ENCODE peak calls at places on chromosomes 13 and 19, in ten cellular contexts. C is A673, Y is fibroblast of pulmonary artery, V is Peyer's patch, Z is testis, K is uterus, I is heart right ventricle, X is AG04450, R is mucosa of descending colon, O is ascending aorta. S is an unnamed sample.

GRCh38 chr19:48728882-48729645 is 9.5 kb upstream of the MAMSTR start:
- DNase-seq in C (no peak), Y (peak; percentile 54), V (no peak), Z (no peak), K (no peak), I (no peak), X (no peak), R (no peak), O (no peak), S (peak; percentile 52)

GRCh38 chr13:80577951-80578670 is 237.2 kb upstream of the SPRY2 start:
- DNase-seq in C (peak; percentile 20), Y (no peak), V (no peak), Z (no peak), K (no peak), I (peak; percentile 16), X (no peak), R (no peak), O (no peak), S (no peak)

GRCh38 chr13:113863511-113864302 is at the start of gene GAS6:
- DNase-seq in C (no peak), Y (peak; percentile 35), V (peak; percentile 87), Z (peak; percentile 77), K (peak; percentile 75), I (peak; percentile 83), X (no peak), R (peak; percentile 86), O (no peak), S (peak; percentile 34)

GRCh38 chr19:41869374-41869955 is 7.6 kb upstream of the CD79A start:
- DNase-seq in C (no peak), Y (no peak), V (no peak), Z (no peak), K (no peak), I (no peak), X (no peak), R (no peak), O (no peak), S (no peak)

GRCh38 chr19:45498411-45499195 is at the start of gene PPM1N:
- DNase-seq in C (peak; percentile 68), Y (no peak), V (peak; percentile 59), Z (no peak), K (no peak), I (no peak), X (no peak), R (peak; percentile 63), O (no peak), S (no peak)

GRCh38 chr13:106736941-106737340 is 169.0 kb upstream of the ARGLU1 start:
- DNase-seq in C (no peak), Y (no peak), V (no peak), Z (peak; percentile 18), K (no peak), I (no peak), X (no peak), R (no peak), O (no peak), S (no peak)

GRCh38 chr19:30649934-30650614 is 277.9 kb downstream of the ZNF536 start:
- DNase-seq in C (peak; percentile 80), Y (peak; percentile 61), V (no peak), Z (peak; percentile 70), K (no peak), I (no peak), X (no peak), R (no peak), O (no peak), S (peak; percentile 73)

GRCh38 chr19:14676762-14677161 is 2.1 kb upstream of the ADGRE3 start:
- DNase-seq in C (no peak), Y (no peak), V (no peak), Z (no peak), K (no peak), I (no peak), X (no peak), R (no peak), O (no peak), S (no peak)

GRCh38 chr13:30371649-30372265 is 50.5 kb upstream of the UBE2L5 start:
- DNase-seq in C (no peak), Y (peak; percentile 42), V (peak; percentile 52), Z (no peak), K (no peak), I (no peak), X (no peak), R (peak; percentile 51), O (no peak), S (peak; percentile 48)

GRCh38 chr19:54154603-54155345 is 4.7 kb downstream of the LENG1 start:
- DNase-seq in C (no peak), Y (peak; percentile 33), V (no peak), Z (no peak), K (no peak), I (no peak), X (no peak), R (peak; percentile 33), O (no peak), S (no peak)

GRCh38 chr19:35451278-35452096 is 3.4 kb downstream of the FFAR2 start:
- DNase-seq in C (no peak), Y (no peak), V (no peak), Z (no peak), K (no peak), I (no peak), X (no peak), R (no peak), O (no peak), S (no peak)

GRCh38 chr13:58313219-58313618 is 681.7 kb downstream of the PCDH17 start:
- DNase-seq in C (no peak), Y (no peak), V (no peak), Z (no peak), K (no peak), I (no peak), X (no peak), R (no peak), O (no peak), S (no peak)

DNA sequence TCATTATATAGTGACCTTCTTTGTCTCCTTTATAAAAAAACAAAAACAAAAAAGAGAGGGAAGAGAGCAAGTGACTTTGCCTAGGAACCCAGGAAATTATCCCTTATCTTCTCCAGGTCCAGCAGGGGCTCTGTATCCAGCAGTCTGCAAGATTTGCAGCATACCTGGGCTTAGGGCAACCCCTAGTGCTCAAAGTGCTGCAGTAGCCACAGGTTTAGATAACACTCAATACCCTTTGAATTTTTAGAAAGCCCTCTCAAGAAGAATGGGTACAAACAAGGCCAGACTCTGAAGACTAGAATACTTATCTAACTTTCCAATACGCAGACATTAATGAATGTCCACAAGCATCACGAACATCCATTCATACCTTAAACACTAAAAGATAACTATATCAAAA is 43.2 kb downstream of the CCNA1 start:
- DNase-seq in C (peak; percentile 84), Y (peak; percentile 44), V (no peak), Z (no peak), K (no peak), I (no peak), X (no peak), R (no peak), O (no peak), S (peak; percentile 55)
- TF ChIP-seq CTCF in C (peak; percentile 68), Y (peak; percentile 38), V (no peak), Z (no peak), K (no peak), I (no peak), X (no peak), R (no peak), O (no peak), S (peak; percentile 61)

GRCh38 chr19:3508771-3509535 is 2.8 kb downstream of the FZR1 start:
- DNase-seq in C (no peak), Y (no peak), V (no peak), Z (no peak), K (no peak), I (no peak), X (no peak), R (no peak), O (no peak), S (no peak)
- H3K4me3 ChIP-seq in C (no peak overlapping the region), Y (no peak overlapping the region), V (no peak overlapping the region), Z (no peak overlapping the region), K (no peak overlapping the region), I (no peak overlapping the region), X (no peak overlapping the region), R (no peak overlapping the region), O (no peak overlapping the region), S (no peak overlapping the region)

DNA sequence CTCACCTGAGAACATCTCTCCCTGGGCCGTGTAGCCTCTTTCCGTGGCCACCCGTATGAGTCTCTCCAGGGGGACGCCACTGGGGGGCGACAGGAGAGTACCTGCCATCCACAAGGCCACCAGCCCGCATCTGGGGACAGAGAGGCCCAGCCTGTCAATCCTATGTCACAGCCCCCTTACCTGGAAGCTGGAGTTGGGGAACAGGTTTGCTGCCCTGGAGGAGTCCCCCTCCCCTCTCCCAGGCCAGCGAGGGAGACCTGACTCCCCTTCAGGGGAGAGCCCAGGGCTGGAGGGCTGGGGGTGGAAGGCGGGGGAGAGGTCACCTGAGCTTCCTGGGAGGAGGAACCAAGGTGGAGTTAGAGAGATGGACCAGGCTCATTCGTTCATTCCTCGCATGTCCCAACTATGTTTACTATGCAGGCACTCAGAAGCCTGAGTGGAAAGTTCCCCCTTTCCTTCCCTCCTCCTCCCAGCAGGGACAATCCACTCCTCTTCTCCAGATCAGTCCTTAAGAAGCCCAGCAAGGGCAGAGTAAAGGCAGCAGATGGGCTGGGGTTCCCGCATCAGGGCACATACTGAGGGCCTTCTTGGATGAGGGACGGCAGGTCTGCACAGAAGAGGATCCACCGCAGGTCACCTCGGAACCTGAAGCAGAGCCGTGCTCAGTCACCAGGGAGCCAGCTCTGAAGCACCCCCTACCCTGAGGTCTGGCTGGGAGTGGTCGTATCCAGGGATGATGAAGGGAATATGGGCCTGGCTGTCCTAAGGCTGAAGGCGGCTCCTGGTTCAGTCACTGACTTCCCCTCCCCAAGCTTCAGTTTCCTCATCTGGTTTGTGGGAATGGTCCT is 5.5 kb downstream of the ACTMAP start:
- DNase-seq in C (no peak), Y (no peak), V (no peak), Z (no peak), K (no peak), I (no peak), X (no peak), R (no peak), O (no peak), S (peak; percentile 53)
- TF ChIP-seq CTCF in C (peak; percentile 23), Y (no peak), V (no peak), Z (no peak), K (no peak), I (no peak), X (no peak), R (no peak), O (no peak), S (peak; percentile 3)

DNA sequence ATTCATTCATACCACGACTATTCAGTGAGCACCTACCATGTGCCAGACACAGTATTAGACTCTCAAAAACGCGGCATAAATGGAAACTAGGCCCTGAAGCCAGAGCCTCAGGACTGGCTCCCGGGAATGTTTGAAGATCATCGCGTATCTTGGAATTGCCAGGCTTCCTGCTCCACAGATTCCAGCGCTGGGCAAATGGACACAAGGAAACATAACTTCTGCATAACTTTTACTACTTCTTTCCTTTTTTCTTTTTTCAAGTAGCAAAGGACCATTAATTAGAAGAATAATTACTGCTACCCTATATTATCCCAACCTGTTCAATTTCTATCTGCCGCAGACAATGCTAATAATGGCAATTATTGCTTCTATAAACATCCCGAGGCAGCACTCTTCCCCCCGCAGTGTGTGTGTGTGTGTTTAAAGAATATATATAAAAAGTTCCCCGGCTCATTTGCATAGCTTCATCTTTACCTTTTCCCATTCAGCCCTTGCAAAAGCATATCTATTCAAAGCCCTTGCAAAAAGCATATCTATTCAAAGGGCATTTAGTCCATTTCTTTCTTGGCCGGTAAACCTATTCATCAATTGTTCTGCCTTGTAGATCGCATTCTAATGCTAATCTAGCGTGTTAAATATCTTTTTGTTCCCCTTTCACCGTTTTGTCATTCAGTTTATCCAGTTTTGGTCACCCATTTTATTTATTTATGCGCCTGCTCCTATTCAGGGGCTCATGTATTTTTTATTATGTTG is 6.1 kb downstream of the SOX21 start:
- DNase-seq in C (no peak), Y (no peak), V (no peak), Z (no peak), K (no peak), I (no peak), X (no peak), R (no peak), O (no peak), S (no peak)
- H3K4me3 ChIP-seq in C (no peak overlapping the region), Y (no peak overlapping the region), V (no peak overlapping the region), Z (no peak overlapping the region), K (no peak overlapping the region), I (no peak overlapping the region), X (no peak overlapping the region), R (no peak overlapping the region), O (no peak overlapping the region), S (no peak overlapping the region)

S was measured in choroid plexus epithelial cell.